ENCODE peak calls at places on chromosome 3, in five cellular contexts. J is breast epithelium, P is GM23248, M is fibroblast of pulmonary artery, I is foreskin fibroblast. W is an unnamed sample.

GRCh38 chr3:72306800-72307341 is 521.9 kb upstream of the PROK2 start:
- DNase-seq in J (no peak), P (no peak), M (peak; percentile 23), I (peak; percentile 51), W (no peak)

GRCh38 chr3:188578579-188579363 is 424.8 kb downstream of the LPP start:
- DNase-seq in J (peak; percentile 53), P (peak; percentile 86), M (peak; percentile 95), I (peak; percentile 80), W (peak; percentile 73)

GRCh38 chr3:168162172-168162571 is 66.4 kb upstream of the GOLIM4 start:
- DNase-seq in J (no peak), P (peak; percentile 71), M (peak; percentile 18), I (peak; percentile 15), W (no peak)

GRCh38 chr3:129383292-129383860 is 45.1 kb downstream of the EFCAB12 start:
- DNase-seq in J (peak; percentile 31), P (peak; percentile 82), M (peak; percentile 76), I (peak; percentile 84), W (peak; percentile 61)

GRCh38 chr3:184241447-184242296 is 7.1 kb downstream of the ALG3 start:
- DNase-seq in J (no peak), P (peak; percentile 54), M (peak; percentile 53), I (peak; percentile 66), W (no peak)

GRCh38 chr3:30199855-30200254 is 406.5 kb upstream of the TGFBR2 start:
- DNase-seq in J (no peak), P (no peak), M (peak; percentile 29), I (no peak), W (peak; percentile 7)

GRCh38 chr3:127469760-127470159 is 120.8 kb downstream of the TPRA1 start:
- DNase-seq in J (no peak), P (no peak), M (no peak), I (no peak), W (no peak)

GRCh38 chr3:107574650-107575049 is 51.9 kb downstream of the BBX start:
- DNase-seq in J (no peak), P (peak; percentile 66), M (peak; percentile 72), I (peak; percentile 62), W (peak; percentile 21)

GRCh38 chr3:144358191-144358590 is 386.6 kb downstream of the DIPK2A start:
- DNase-seq in J (no peak), P (no peak), M (no peak), I (no peak), W (no peak)

GRCh38 chr3:141302364-141303141 is 65.8 kb upstream of the ZBTB38 start:
- DNase-seq in J (peak; percentile 52), P (peak; percentile 91), M (peak; percentile 71), I (peak; percentile 94), W (peak; percentile 55)

GRCh38 chr3:197025736-197026480 is 3.7 kb downstream of the MELTF start:
- DNase-seq in J (peak; percentile 15), P (no peak), M (no peak), I (no peak), W (no peak)

GRCh38 chr3:59573911-59574310 is 524.1 kb upstream of the CFAP20DC start:
- DNase-seq in J (peak; percentile 86), P (peak; percentile 94), M (peak; percentile 85), I (peak; percentile 91), W (peak; percentile 60)

GRCh38 chr3:182909318-182910040 is 70.9 kb downstream of the DCUN1D1 start:
- DNase-seq in J (no peak), P (peak; percentile 44), M (peak; percentile 42), I (peak; percentile 31), W (no peak)

GRCh38 chr3:114709102-114709501 is 415.3 kb downstream of the TIGIT start:
- DNase-seq in J (no peak), P (peak; percentile 83), M (peak; percentile 40), I (peak; percentile 75), W (peak; percentile 6)

GRCh38 chr3:181710581-181711255 is 1.0 kb upstream of the SOX2 start:
- DNase-seq in J (no peak), P (peak; percentile 28), M (no peak), I (peak; percentile 29), W (no peak)

GRCh38 chr3:196486263-196486662 is 17.3 kb downstream of the RNF168 start:
- DNase-seq in J (no peak), P (no peak), M (peak; percentile 12), I (peak; percentile 6), W (no peak)

GRCh38 chr3:53817809-53818208 is 28.4 kb downstream of the CHDH start:
- DNase-seq in J (no peak), P (no peak), M (no peak), I (no peak), W (no peak)

GRCh38 chr3:80283783-80284182 is 516.0 kb upstream of the ROBO1 start:
- DNase-seq in J (no peak), P (no peak), M (no peak), I (no peak), W (no peak)

GRCh38 chr3:80275120-80275519 is 507.3 kb upstream of the ROBO1 start:
- DNase-seq in J (no peak), P (no peak), M (no peak), I (no peak), W (no peak)

DNA sequence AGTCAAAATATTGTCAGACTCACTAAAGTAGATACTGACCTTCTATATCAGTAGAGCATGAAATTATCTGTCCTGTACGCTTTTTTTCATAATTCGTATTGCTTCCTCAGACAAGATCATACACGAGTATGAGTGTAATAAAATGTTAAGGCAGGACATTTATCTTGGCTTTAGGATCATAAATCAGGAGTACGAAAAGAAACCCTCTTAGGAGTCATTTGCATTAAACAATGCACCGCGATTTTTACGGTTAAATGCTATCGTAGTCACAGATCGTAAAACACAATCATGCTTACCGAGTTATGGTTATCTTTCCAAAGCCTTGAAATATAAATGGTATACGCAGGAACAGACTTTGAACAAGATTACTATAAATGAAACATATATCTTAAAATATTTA is 510.3 kb upstream of the ROBO1 start:
- DNase-seq in J (no peak), P (no peak), M (no peak), I (no peak), W (no peak)
- H3K4me3 ChIP-seq in J (no peak overlapping the region), P (no peak overlapping the region), M (no peak overlapping the region), I (no peak overlapping the region), W (no peak overlapping the region)

GRCh38 chr3:65128346-65128745 is 440.5 kb upstream of the ADAMTS9 start:
- DNase-seq in J (no peak), P (no peak), M (no peak), I (no peak), W (no peak)
- H3K4me3 ChIP-seq in J (no peak overlapping the region), P (no peak overlapping the region), M (no peak overlapping the region), I (no peak overlapping the region), W (no peak overlapping the region)

GRCh38 chr3:31251083-31251482 is 281.6 kb upstream of the STT3B start:
- DNase-seq in J (no peak), P (no peak), M (no peak), I (no peak), W (no peak)
- H3K4me3 ChIP-seq in J (no peak overlapping the region), P (no peak overlapping the region), M (no peak overlapping the region), I (no peak overlapping the region), W (no peak overlapping the region)

GRCh38 chr3:156677120-156677479 is 2.7 kb downstream of the TIPARP start:
- DNase-seq in J (no peak), P (peak; percentile 27), M (no peak), I (peak; percentile 2), W (no peak)

GRCh38 chr3:156675744-156676466 is 1.5 kb downstream of the TIPARP start:
- DNase-seq in J (peak; percentile 38), P (peak; percentile 97), M (peak; percentile 93), I (peak; percentile 94), W (peak; percentile 91)

GRCh38 chr3:156676467-156677119 is 2.2 kb downstream of the TIPARP start:
- DNase-seq in J (no peak), P (peak; percentile 71), M (peak; percentile 69), I (peak; percentile 51), W (no peak)

GRCh38 chr3:156678216-156678615 is 3.8 kb downstream of the TIPARP start:
- DNase-seq in J (no peak), P (no peak), M (no peak), I (no peak), W (no peak)

GRCh38 chr3:156677536-156677935 is 3.1 kb downstream of the TIPARP start:
- DNase-seq in J (no peak), P (peak; percentile 54), M (no peak), I (no peak), W (no peak)
- H3K4me3 ChIP-seq in J (peak overlapping the region; percentile 97), P (peak overlapping the region; percentile 99), M (peak overlapping the region; percentile 87), I (no peak overlapping the region), W (no peak overlapping the region)

DNA sequence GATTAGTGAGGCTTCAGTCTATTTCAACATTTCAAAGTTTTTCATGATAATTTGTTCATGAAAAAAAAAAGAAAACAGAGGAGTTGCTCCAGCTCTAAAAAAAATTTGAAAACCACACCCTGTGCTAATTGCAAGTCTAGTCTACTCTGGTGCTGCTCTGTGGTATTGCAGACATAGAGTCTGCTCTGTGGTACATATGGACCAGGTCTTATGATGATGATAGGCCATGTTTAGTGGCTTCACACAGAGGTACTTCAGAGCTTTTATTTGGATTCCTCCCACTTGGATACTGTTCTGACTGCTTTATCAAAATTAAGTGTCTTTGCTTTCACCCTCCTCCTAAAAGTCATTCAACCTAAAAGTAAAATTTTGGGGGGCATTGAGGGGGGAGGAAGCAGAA is 160.8 kb downstream of the ALCAM start:
- DNase-seq in J (no peak), P (no peak), M (no peak), I (no peak), W (no peak)
- H3K4me3 ChIP-seq in J (no peak overlapping the region), P (no peak overlapping the region), M (no peak overlapping the region), I (no peak overlapping the region), W (no peak overlapping the region)

GRCh38 chr3:64029287-64029686 is 6.0 kb upstream of the PSMD6 start:
- DNase-seq in J (no peak), P (no peak), M (no peak), I (no peak), W (no peak)

GRCh38 chr3:64033033-64033432 is 9.7 kb upstream of the PSMD6 start:
- DNase-seq in J (no peak), P (no peak), M (no peak), I (no peak), W (no peak)

GRCh38 chr3:64028754-64029153 is 5.5 kb upstream of the PSMD6 start:
- DNase-seq in J (no peak), P (no peak), M (no peak), I (no peak), W (no peak)

GRCh38 chr3:64031540-64032533 is 8.5 kb upstream of the PSMD6 start:
- DNase-seq in J (no peak), P (peak; percentile 31), M (no peak), I (peak; percentile 64), W (no peak)

DNA sequence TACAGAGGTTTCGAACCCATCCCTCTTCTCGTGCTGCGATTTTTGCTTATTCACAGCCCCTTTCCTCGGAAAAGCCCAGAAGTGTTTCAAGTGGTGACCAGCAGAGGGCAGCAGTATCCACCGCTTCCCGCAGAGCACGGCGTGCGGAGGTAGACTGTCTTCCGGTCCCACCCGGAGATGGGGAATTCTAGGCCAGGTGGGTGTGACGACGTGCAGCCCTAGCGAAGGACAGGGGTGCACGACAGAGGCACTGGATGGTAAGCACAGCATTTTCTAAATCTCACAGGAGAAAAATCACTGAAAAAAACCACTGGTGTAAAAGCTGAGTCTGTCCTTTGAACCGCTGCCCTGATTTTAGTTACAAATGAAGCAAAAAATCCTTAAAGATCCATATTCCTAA is 7.4 kb upstream of the PSMD6 start:
- DNase-seq in J (peak; percentile 44), P (peak; percentile 77), M (peak; percentile 72), I (peak; percentile 79), W (peak; percentile 35)
- H3K4me3 ChIP-seq in J (peak overlapping the region; percentile 16), P (peak overlapping the region; percentile 71), M (peak overlapping the region; percentile 33), I (peak overlapping the region; percentile 27), W (peak overlapping the region; percentile 40)

GRCh38 chr3:98763076-98763475 is at the start of gene ST3GAL6:
- DNase-seq in J (no peak), P (no peak), M (peak; percentile 84), I (peak; percentile 52), W (peak; percentile 62)
- H3K4me3 ChIP-seq in J (no peak within 1 kb of the TSS), P (no peak within 1 kb of the TSS), M (no peak within 1 kb of the TSS), I (no peak within 1 kb of the TSS), W (no peak within 1 kb of the TSS)

W was measured in brain microvascular endothelial cell.